ENCODE peak calls at places on chromosome 15, in seven cellular contexts. One of them, this sample, is unnamed.

GRCh38 chr15:55334997-55335396 is 16.0 kb downstream of the PIGB start:
- DNase-seq in BJ: no peak
- DNase-seq in mammary epithelial cell: peak; percentile 20
- DNase-seq in colonic mucosa: no peak
- DNase-seq in AG10803: no peak
- DNase-seq in uterus: no peak
- DNase-seq in CD14-positive monocyte: no peak
- DNase-seq in this sample: no peak

GRCh38 chr15:88187195-88187594 is 69.3 kb downstream of the NTRK3 start:
- DNase-seq in BJ: no peak
- DNase-seq in mammary epithelial cell: no peak
- DNase-seq in colonic mucosa: no peak
- DNase-seq in AG10803: no peak
- DNase-seq in uterus: peak; percentile 21
- DNase-seq in CD14-positive monocyte: no peak
- DNase-seq in this sample: no peak

GRCh38 chr15:69172854-69173253 is 12.4 kb downstream of the GLCE start:
- DNase-seq in BJ: no peak
- DNase-seq in mammary epithelial cell: no peak
- DNase-seq in colonic mucosa: peak; percentile 66
- DNase-seq in AG10803: no peak
- DNase-seq in uterus: no peak
- DNase-seq in CD14-positive monocyte: no peak
- DNase-seq in this sample: no peak

GRCh38 chr15:76270876-76271275 is 40.4 kb downstream of the ETFA start:
- DNase-seq in BJ: no peak
- DNase-seq in mammary epithelial cell: peak; percentile 13
- DNase-seq in colonic mucosa: no peak
- DNase-seq in AG10803: no peak
- DNase-seq in uterus: no peak
- DNase-seq in CD14-positive monocyte: no peak
- DNase-seq in this sample: no peak

GRCh38 chr15:99454941-99455795 is 110.6 kb upstream of the MEF2A start:
- DNase-seq in BJ: peak; percentile 77
- DNase-seq in mammary epithelial cell: peak; percentile 99
- DNase-seq in colonic mucosa: no peak
- DNase-seq in AG10803: peak; percentile 90
- DNase-seq in uterus: peak; percentile 87
- DNase-seq in CD14-positive monocyte: peak; percentile 84
- DNase-seq in this sample: peak; percentile 67

GRCh38 chr15:92772061-92772460 is 116.5 kb upstream of the FAM174B start:
- DNase-seq in BJ: no peak
- DNase-seq in mammary epithelial cell: no peak
- DNase-seq in colonic mucosa: no peak
- DNase-seq in AG10803: no peak
- DNase-seq in uterus: no peak
- DNase-seq in CD14-positive monocyte: no peak
- DNase-seq in this sample: no peak

GRCh38 chr15:60421544-60421943 is 23.8 kb upstream of the ANXA2 start:
- DNase-seq in BJ: no peak
- DNase-seq in mammary epithelial cell: peak; percentile 63
- DNase-seq in colonic mucosa: no peak
- DNase-seq in AG10803: peak; percentile 70
- DNase-seq in uterus: no peak
- DNase-seq in CD14-positive monocyte: no peak
- DNase-seq in this sample: no peak

GRCh38 chr15:31439328-31439727 is 112.7 kb downstream of the KLF13 start:
- DNase-seq in BJ: no peak
- DNase-seq in mammary epithelial cell: no peak
- DNase-seq in colonic mucosa: peak; percentile 73
- DNase-seq in AG10803: no peak
- DNase-seq in uterus: no peak
- DNase-seq in CD14-positive monocyte: peak; percentile 64
- DNase-seq in this sample: no peak

GRCh38 chr15:62883938-62884479 is 158.5 kb upstream of the TPM1 start:
- DNase-seq in BJ: peak; percentile 99
- DNase-seq in mammary epithelial cell: no peak
- DNase-seq in colonic mucosa: no peak
- DNase-seq in AG10803: peak; percentile 99
- DNase-seq in uterus: peak; percentile 53
- DNase-seq in CD14-positive monocyte: no peak
- DNase-seq in this sample: peak; percentile 89

GRCh38 chr15:29126821-29127461 is 142.7 kb downstream of the NSMCE3 start:
- DNase-seq in BJ: no peak
- DNase-seq in mammary epithelial cell: no peak
- DNase-seq in colonic mucosa: no peak
- DNase-seq in AG10803: no peak
- DNase-seq in uterus: no peak
- DNase-seq in CD14-positive monocyte: peak; percentile 28
- DNase-seq in this sample: no peak

GRCh38 chr15:68278345-68279217 is 1.0 kb downstream of the FEM1B start:
- DNase-seq in BJ: no peak
- DNase-seq in mammary epithelial cell: peak; percentile 54
- DNase-seq in colonic mucosa: peak; percentile 49
- DNase-seq in AG10803: no peak
- DNase-seq in uterus: no peak
- DNase-seq in CD14-positive monocyte: no peak
- DNase-seq in this sample: no peak

GRCh38 chr15:35393403-35393802 is 152.6 kb downstream of the DPH6 start:
- DNase-seq in BJ: peak; percentile 44
- DNase-seq in mammary epithelial cell: no peak
- DNase-seq in colonic mucosa: peak; percentile 21
- DNase-seq in AG10803: peak; percentile 46
- DNase-seq in uterus: no peak
- DNase-seq in CD14-positive monocyte: no peak
- DNase-seq in this sample: no peak

GRCh38 chr15:70480196-70480856 is 283.0 kb downstream of the UACA start:
- DNase-seq in BJ: no peak
- DNase-seq in mammary epithelial cell: no peak
- DNase-seq in colonic mucosa: no peak
- DNase-seq in AG10803: no peak
- DNase-seq in uterus: no peak
- DNase-seq in CD14-positive monocyte: peak; percentile 87
- DNase-seq in this sample: no peak

GRCh38 chr15:61974759-61975158 is 85.5 kb downstream of the VPS13C start:
- DNase-seq in BJ: no peak
- DNase-seq in mammary epithelial cell: peak; percentile 16
- DNase-seq in colonic mucosa: no peak
- DNase-seq in AG10803: no peak
- DNase-seq in uterus: no peak
- DNase-seq in CD14-positive monocyte: no peak
- DNase-seq in this sample: no peak

GRCh38 chr15:55770808-55771207 is 27.9 kb upstream of the PRTG start:
- DNase-seq in BJ: no peak
- DNase-seq in mammary epithelial cell: no peak
- DNase-seq in colonic mucosa: no peak
- DNase-seq in AG10803: peak; percentile 34
- DNase-seq in uterus: no peak
- DNase-seq in CD14-positive monocyte: no peak
- DNase-seq in this sample: no peak

GRCh38 chr15:93144477-93145270 is 55.7 kb upstream of the RGMA start:
- DNase-seq in BJ: no peak
- DNase-seq in mammary epithelial cell: no peak
- DNase-seq in colonic mucosa: no peak
- DNase-seq in AG10803: no peak
- DNase-seq in uterus: peak; percentile 32
- DNase-seq in CD14-positive monocyte: no peak
- DNase-seq in this sample: no peak

GRCh38 chr15:75455982-75456531 is 4.6 kb upstream of the SIN3A start:
- DNase-seq in BJ: no peak
- DNase-seq in mammary epithelial cell: peak; percentile 71
- DNase-seq in colonic mucosa: peak; percentile 73
- DNase-seq in AG10803: peak; percentile 49
- DNase-seq in uterus: no peak
- DNase-seq in CD14-positive monocyte: peak; percentile 57
- DNase-seq in this sample: no peak

GRCh38 chr15:63499611-63500010 is 4.8 kb upstream of the USP3 start:
- DNase-seq in BJ: no peak
- DNase-seq in mammary epithelial cell: no peak
- DNase-seq in colonic mucosa: no peak
- DNase-seq in AG10803: no peak
- DNase-seq in uterus: no peak
- DNase-seq in CD14-positive monocyte: no peak
- DNase-seq in this sample: no peak

GRCh38 chr15:95307115-95307514 is 1023.4 kb upstream of the NR2F2 start:
- DNase-seq in BJ: no peak
- DNase-seq in mammary epithelial cell: no peak
- DNase-seq in colonic mucosa: no peak
- DNase-seq in AG10803: no peak
- DNase-seq in uterus: no peak
- DNase-seq in CD14-positive monocyte: no peak
- DNase-seq in this sample: no peak

GRCh38 chr15:97815841-97816240 is 144.7 kb upstream of the ARRDC4 start:
- DNase-seq in BJ: no peak
- DNase-seq in mammary epithelial cell: no peak
- DNase-seq in colonic mucosa: no peak
- DNase-seq in AG10803: no peak
- DNase-seq in uterus: no peak
- DNase-seq in CD14-positive monocyte: no peak
- DNase-seq in this sample: no peak

GRCh38 chr15:100261302-100262240 is 80.2 kb downstream of the ADAMTS17 start:
- DNase-seq in BJ: no peak
- DNase-seq in mammary epithelial cell: no peak
- DNase-seq in colonic mucosa: peak; percentile 4
- DNase-seq in AG10803: no peak
- DNase-seq in uterus: no peak
- DNase-seq in CD14-positive monocyte: no peak
- DNase-seq in this sample: no peak

GRCh38 chr15:96977886-96978285 is 647.4 kb downstream of the NR2F2 start:
- DNase-seq in BJ: no peak
- DNase-seq in mammary epithelial cell: no peak
- DNase-seq in colonic mucosa: no peak
- DNase-seq in AG10803: no peak
- DNase-seq in uterus: no peak
- DNase-seq in CD14-positive monocyte: no peak
- DNase-seq in this sample: no peak

GRCh38 chr15:22873204-22873701 is 34.8 kb downstream of the NIPA2 start:
- DNase-seq in BJ: no peak
- DNase-seq in mammary epithelial cell: no peak
- DNase-seq in colonic mucosa: no peak
- DNase-seq in AG10803: peak; percentile 63
- DNase-seq in uterus: no peak
- DNase-seq in CD14-positive monocyte: no peak
- DNase-seq in this sample: no peak

GRCh38 chr15:33448151-33448550 is 137.4 kb downstream of the RYR3 start:
- DNase-seq in BJ: no peak
- DNase-seq in mammary epithelial cell: no peak
- DNase-seq in colonic mucosa: no peak
- DNase-seq in AG10803: no peak
- DNase-seq in uterus: no peak
- DNase-seq in CD14-positive monocyte: no peak
- DNase-seq in this sample: no peak

GRCh38 chr15:40329804-40330203 is 6.3 kb downstream of the INAFM2 start:
- DNase-seq in BJ: no peak
- DNase-seq in mammary epithelial cell: no peak
- DNase-seq in colonic mucosa: no peak
- DNase-seq in AG10803: no peak
- DNase-seq in uterus: no peak
- DNase-seq in CD14-positive monocyte: no peak
- DNase-seq in this sample: no peak

GRCh38 chr15:51121631-51122225 is 27.0 kb upstream of the TNFAIP8L3 start:
- DNase-seq in BJ: no peak
- DNase-seq in mammary epithelial cell: no peak
- DNase-seq in colonic mucosa: no peak
- DNase-seq in AG10803: no peak
- DNase-seq in uterus: no peak
- DNase-seq in CD14-positive monocyte: no peak
- DNase-seq in this sample: no peak

GRCh38 chr15:45402162-45402954 is 24.0 kb upstream of the GATM start:
- DNase-seq in BJ: peak; percentile 91
- DNase-seq in mammary epithelial cell: peak; percentile 99
- DNase-seq in colonic mucosa: peak; percentile 97
- DNase-seq in AG10803: peak; percentile 99
- DNase-seq in uterus: peak; percentile 96
- DNase-seq in CD14-positive monocyte: peak; percentile 97
- DNase-seq in this sample: peak; percentile 98

GRCh38 chr15:45402955-45403892 is 24.9 kb upstream of the GATM start:
- DNase-seq in BJ: no peak
- DNase-seq in mammary epithelial cell: peak; percentile 89
- DNase-seq in colonic mucosa: peak; percentile 44
- DNase-seq in AG10803: peak; percentile 29
- DNase-seq in uterus: peak; percentile 18
- DNase-seq in CD14-positive monocyte: peak; percentile 45
- DNase-seq in this sample: no peak

GRCh38 chr15:45409596-45409995 is 31.3 kb upstream of the GATM start:
- DNase-seq in BJ: no peak
- DNase-seq in mammary epithelial cell: no peak
- DNase-seq in colonic mucosa: no peak
- DNase-seq in AG10803: no peak
- DNase-seq in uterus: no peak
- DNase-seq in CD14-positive monocyte: no peak
- DNase-seq in this sample: no peak

DNA sequence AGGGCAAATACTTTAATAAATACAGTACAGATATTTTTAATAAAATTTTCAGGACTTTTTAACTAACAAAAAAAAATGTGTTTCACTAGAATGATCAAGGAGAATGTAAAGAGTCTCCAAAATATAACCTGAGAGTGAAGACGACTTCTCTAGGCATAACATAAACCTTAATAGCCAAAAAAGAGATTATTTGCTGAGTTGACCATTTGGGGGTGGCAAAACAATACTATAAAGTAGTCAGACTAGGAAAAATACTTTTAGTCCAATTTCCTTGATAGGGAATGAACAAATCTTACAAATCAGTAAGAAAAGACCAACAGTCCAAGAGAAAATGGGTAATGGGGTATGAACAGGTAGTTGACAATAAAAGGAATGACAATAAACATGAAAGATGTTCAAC is 29.4 kb upstream of the GATM start:
- DNase-seq in BJ: no peak
- DNase-seq in mammary epithelial cell: no peak
- DNase-seq in colonic mucosa: no peak
- DNase-seq in AG10803: no peak
- DNase-seq in uterus: no peak
- DNase-seq in CD14-positive monocyte: no peak
- DNase-seq in this sample: no peak
- TF ChIP-seq CTCF in BJ: no peak
- TF ChIP-seq CTCF in mammary epithelial cell: no peak
- TF ChIP-seq CTCF in colonic mucosa: no peak
- TF ChIP-seq CTCF in AG10803: no peak
- TF ChIP-seq CTCF in uterus: no peak
- TF ChIP-seq CTCF in CD14-positive monocyte: no peak
- TF ChIP-seq CTCF in this sample: no peak

GRCh38 chr15:71572452-71573053 is 237.8 kb upstream of the NR2E3 start:
- DNase-seq in BJ: no peak
- DNase-seq in mammary epithelial cell: peak; percentile 77
- DNase-seq in colonic mucosa: no peak
- DNase-seq in AG10803: no peak
- DNase-seq in uterus: no peak
- DNase-seq in CD14-positive monocyte: no peak
- DNase-seq in this sample: no peak
- TF ChIP-seq CTCF in BJ: no peak
- TF ChIP-seq CTCF in mammary epithelial cell: peak; percentile 62
- TF ChIP-seq CTCF in colonic mucosa: no peak
- TF ChIP-seq CTCF in AG10803: no peak
- TF ChIP-seq CTCF in uterus: peak; percentile 13
- TF ChIP-seq CTCF in CD14-positive monocyte: no peak
- TF ChIP-seq CTCF in this sample: no peak

GRCh38 chr15:72685301-72685924 is 569 bp downstream of the HIGD2B start:
- DNase-seq in BJ: no peak
- DNase-seq in mammary epithelial cell: no peak
- DNase-seq in colonic mucosa: peak; percentile 29
- DNase-seq in AG10803: no peak
- DNase-seq in uterus: no peak
- DNase-seq in CD14-positive monocyte: no peak
- DNase-seq in this sample: no peak
- TF ChIP-seq CTCF in BJ: no peak
- TF ChIP-seq CTCF in mammary epithelial cell: no peak
- TF ChIP-seq CTCF in colonic mucosa: no peak
- TF ChIP-seq CTCF in AG10803: peak; percentile 7
- TF ChIP-seq CTCF in uterus: no peak
- TF ChIP-seq CTCF in CD14-positive monocyte: no peak
- TF ChIP-seq CTCF in this sample: no peak

GRCh38 chr15:78618490-78618934 is 2.3 kb downstream of the CHRNA3 start:
- DNase-seq in BJ: peak; percentile 70
- DNase-seq in mammary epithelial cell: peak; percentile 57
- DNase-seq in colonic mucosa: peak; percentile 94
- DNase-seq in AG10803: peak; percentile 94
- DNase-seq in uterus: peak; percentile 85
- DNase-seq in CD14-positive monocyte: peak; percentile 70
- DNase-seq in this sample: peak; percentile 91
- TF ChIP-seq CTCF in BJ: peak; percentile 79
- TF ChIP-seq CTCF in mammary epithelial cell: peak; percentile 76
- TF ChIP-seq CTCF in colonic mucosa: peak; percentile 79
- TF ChIP-seq CTCF in AG10803: peak; percentile 89
- TF ChIP-seq CTCF in uterus: peak; percentile 90
- TF ChIP-seq CTCF in CD14-positive monocyte: peak; percentile 91
- TF ChIP-seq CTCF in this sample: peak; percentile 74

This sample was measured in AG09319.